ENCODE peak calls at places on chromosomes 13 and 19, in five cellular contexts. H is PC-9, G is RWPE1, A is A673, T is PC-3. S is an unnamed sample.

GRCh38 chr13:79451500-79451962 is 29.4 kb upstream of the NDFIP2 start:
- DNase-seq in H (peak; percentile 20), G (peak; percentile 53), A (peak; percentile 60), T (peak; percentile 62), S (peak; percentile 65)

GRCh38 chr13:42821437-42821836 is 40.1 kb downstream of the FAM216B start:
- DNase-seq in H (no peak), G (no peak), A (no peak), T (peak; percentile 64), S (no peak)

GRCh38 chr13:33004454-33004853 is 11.8 kb upstream of the KL start:
- DNase-seq in H (no peak), G (no peak), A (peak; percentile 78), T (no peak), S (no peak)

GRCh38 chr19:13817018-13817614 is 21.9 kb downstream of the ZSWIM4 start:
- DNase-seq in H (no peak), G (no peak), A (no peak), T (no peak), S (peak; percentile 74)

GRCh38 chr13:109592776-109593175 is 193.6 kb downstream of the IRS2 start:
- DNase-seq in H (no peak), G (no peak), A (no peak), T (no peak), S (no peak)

GRCh38 chr19:18274303-18274775 is at the start of gene IQCN:
- DNase-seq in H (peak; percentile 30), G (peak; percentile 50), A (no peak), T (no peak), S (no peak)

GRCh38 chr19:13884726-13885591 is 8.0 kb downstream of the NANOS3 start:
- DNase-seq in H (no peak), G (no peak), A (no peak), T (no peak), S (no peak)

GRCh38 chr19:29308977-29309520 is 96.1 kb upstream of the UQCRFS1 start:
- DNase-seq in H (no peak), G (no peak), A (no peak), T (no peak), S (no peak)

GRCh38 chr13:96632536-96633320 is 361.5 kb downstream of the OXGR1 start:
- DNase-seq in H (no peak), G (no peak), A (no peak), T (no peak), S (no peak)

GRCh38 chr13:23899555-23899954 is 2.3 kb upstream of the C1QTNF9B start:
- DNase-seq in H (peak; percentile 11), G (peak; percentile 32), A (peak; percentile 47), T (peak; percentile 70), S (no peak)

GRCh38 chr19:51207747-51208146 is 17.1 kb upstream of the CD33 start:
- DNase-seq in H (no peak), G (no peak), A (no peak), T (peak; percentile 44), S (no peak)

GRCh38 chr19:23525265-23525862 is 130.1 kb upstream of the ZNF91 start:
- DNase-seq in H (no peak), G (no peak), A (no peak), T (no peak), S (no peak)

GRCh38 chr13:35857769-35858168 is 273.4 kb downstream of the DCLK1 start:
- DNase-seq in H (no peak), G (no peak), A (no peak), T (no peak), S (no peak)

GRCh38 chr19:3976495-3977241 is 5.8 kb upstream of the DAPK3 start:
- DNase-seq in H (no peak), G (no peak), A (no peak), T (no peak), S (no peak)

GRCh38 chr13:25187596-25187995 is 15.5 kb upstream of the AMER2 start:
- DNase-seq in H (no peak), G (no peak), A (no peak), T (no peak), S (no peak)

GRCh38 chr13:44843403-44843802 is 145.9 kb downstream of the NUFIP1 start:
- DNase-seq in H (no peak), G (no peak), A (no peak), T (no peak), S (no peak)

GRCh38 chr19:6236310-6237291 is 43.2 kb downstream of the MLLT1 start:
- DNase-seq in H (peak; percentile 89), G (peak; percentile 70), A (no peak), T (peak; percentile 92), S (no peak)
- TF ChIP-seq CTCF in H (peak; percentile 24), G (no peak), A (no peak), T (peak; percentile 32), S (no peak)

GRCh38 chr19:38792250-38793111 is 3.5 kb downstream of the LGALS7B start:
- DNase-seq in H (no peak), G (no peak), A (no peak), T (no peak), S (peak; percentile 67)
- TF ChIP-seq CTCF in H (no peak), G (no peak), A (no peak), T (no peak), S (peak; percentile 12)

DNA sequence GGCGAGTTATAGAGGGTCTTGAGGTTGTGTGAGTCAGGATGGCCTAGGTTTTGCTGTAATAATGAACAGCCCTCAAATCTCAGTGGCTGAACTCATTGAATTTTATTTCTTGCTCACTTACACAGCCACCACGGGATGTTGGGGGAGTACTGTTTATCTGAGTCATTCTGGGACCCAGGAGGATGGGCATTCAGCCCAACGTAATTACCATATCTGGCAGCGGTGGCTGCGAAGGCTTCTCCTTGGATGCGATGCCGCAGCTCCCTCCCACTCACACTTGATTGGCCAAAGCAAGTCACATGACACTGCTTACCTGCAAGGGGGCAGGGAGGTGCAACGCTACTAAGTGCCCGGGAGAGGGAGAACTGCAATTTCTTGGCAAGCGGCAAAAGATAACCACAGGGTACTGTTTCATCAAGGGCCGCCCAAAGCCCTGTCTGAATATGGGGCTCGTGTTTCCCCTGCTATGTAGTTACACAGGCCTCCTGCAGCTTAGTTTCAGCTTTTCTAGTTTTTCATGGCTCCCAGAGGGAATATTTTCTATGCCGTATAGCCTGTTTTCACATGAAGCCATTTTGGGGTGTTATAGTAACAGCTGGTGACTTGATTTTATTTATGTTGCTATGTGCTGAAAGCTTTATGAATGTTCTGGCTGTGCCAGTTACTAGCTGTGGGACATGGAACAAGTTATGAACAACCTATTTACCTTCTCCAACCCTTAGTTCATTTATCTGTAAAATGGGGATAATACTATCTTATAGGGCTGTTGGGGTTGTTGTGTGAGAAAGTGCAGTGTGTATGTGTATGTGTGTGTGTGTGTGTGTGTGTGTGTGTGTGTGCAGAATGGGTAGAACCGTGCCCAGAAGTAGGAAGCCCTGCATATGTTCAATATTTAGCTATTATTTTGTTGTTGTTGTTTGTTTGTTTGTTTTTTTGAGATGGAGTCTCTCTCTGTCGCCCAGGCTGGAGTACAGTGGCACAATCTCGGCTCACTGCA is 20.1 kb downstream of the ZSWIM9 start:
- DNase-seq in H (no peak), G (peak; percentile 79), A (peak; percentile 98), T (peak; percentile 97), S (peak; percentile 55)
- TF ChIP-seq CTCF in H (peak; percentile 17), G (no peak), A (peak; percentile 67), T (peak; percentile 62), S (peak; percentile 28)

DNA sequence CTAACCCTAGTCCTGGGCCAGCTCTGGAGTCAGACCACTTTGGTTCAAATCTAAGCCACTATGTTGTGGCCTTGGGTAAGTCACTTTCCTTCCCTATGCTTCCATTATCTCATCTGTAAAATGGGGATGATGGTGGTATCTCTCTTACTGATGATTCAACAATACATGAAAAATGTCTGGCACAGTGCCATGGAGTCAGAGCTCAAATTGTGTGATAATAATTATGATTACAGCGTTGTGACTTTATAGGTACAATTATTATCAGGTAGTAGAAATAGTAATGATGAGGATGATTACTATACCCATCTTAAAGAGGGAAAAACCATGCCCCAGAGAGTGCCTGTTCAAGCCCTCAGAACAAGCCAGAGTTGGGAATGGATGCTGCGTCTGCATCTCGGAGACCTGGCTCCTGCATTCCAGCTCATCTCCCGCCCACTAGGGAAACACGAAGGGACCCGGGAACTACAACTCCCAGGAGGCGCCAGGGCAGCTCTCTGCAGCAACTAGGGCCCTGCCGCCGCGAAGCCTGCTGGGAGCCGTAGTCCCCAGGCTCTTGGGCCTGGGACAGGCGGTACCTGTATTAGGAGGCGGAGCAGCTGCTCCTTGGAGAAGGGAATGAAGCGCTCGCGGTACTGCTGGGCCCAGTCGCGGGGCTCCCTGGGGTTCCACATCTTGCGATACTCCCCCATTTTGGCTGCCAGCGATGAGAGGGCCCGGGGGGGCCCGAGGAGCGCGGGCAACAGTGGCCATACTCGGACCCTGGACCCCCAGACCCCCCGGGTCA is 832 bp downstream of the TMEM143 start:
- DNase-seq in H (peak; percentile 97), G (peak; percentile 92), A (peak; percentile 98), T (peak; percentile 94), S (peak; percentile 87)
- TF ChIP-seq CTCF in H (no peak), G (no peak), A (no peak), T (no peak), S (no peak)

GRCh38 chr13:110885966-110886365 is 28.9 kb downstream of the ANKRD10 start:
- DNase-seq in H (no peak), G (no peak), A (no peak), T (no peak), S (no peak)
- TF ChIP-seq CTCF in H (no peak), G (no peak), A (no peak), T (no peak), S (no peak)

GRCh38 chr13:46286972-46287371 is 75.2 kb downstream of the LRRC63 start:
- DNase-seq in H (no peak), G (no peak), A (no peak), T (no peak), S (no peak)

GRCh38 chr13:46289260-46289955 is 77.7 kb downstream of the LRRC63 start:
- DNase-seq in H (no peak), G (no peak), A (no peak), T (peak; percentile 2), S (no peak)

DNA sequence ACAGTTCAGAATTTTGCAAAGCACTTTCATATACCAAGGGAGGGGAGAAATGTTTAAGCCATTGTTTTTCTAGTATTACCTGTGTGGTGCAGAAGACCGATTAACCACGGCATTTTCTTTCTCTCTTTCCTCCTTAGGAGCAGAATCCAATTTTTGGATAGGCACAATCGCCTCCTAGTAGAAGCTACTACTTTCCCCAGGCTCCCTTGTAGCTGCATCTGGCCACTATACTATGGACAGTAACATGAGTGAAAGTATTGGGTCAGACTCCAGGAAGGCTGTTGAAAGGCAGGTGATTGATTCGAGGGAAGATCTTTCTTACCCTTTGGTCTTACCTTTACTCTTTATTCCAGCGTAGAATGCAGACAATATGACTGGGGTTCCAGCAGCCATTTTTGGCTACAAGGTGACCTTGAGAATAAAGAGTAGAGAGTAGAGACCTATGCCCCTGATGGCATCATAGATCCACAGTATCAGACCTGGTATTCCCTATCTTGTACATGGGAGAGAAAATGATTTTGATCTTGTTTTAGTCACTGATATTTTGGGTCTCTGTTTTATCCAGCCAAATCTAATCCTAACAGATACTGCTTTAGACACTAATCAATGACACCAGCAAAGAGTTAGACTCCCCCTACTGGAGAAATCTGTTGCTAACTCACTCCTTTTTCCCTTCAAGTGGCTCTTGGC is 77.0 kb downstream of the LRRC63 start:
- DNase-seq in H (no peak), G (peak; percentile 24), A (peak; percentile 84), T (peak; percentile 66), S (peak; percentile 49)
- TF ChIP-seq CTCF in H (peak; percentile 84), G (peak; percentile 43), A (peak; percentile 89), T (peak; percentile 81), S (peak; percentile 78)

S was measured in GM13977.